ENCODE peak calls at places on chromosomes 7 and 10, in four cellular contexts. K is HepG2, Y is K562, H is H1. T is an unnamed sample.

GRCh38 chr7:35255909-35256876 is 2.3 kb upstream of the TBX20 start:
- DNase-seq in K (no peak), Y (no peak), H (no peak), T (no peak)

GRCh38 chr7:22109761-22110160 is 164.1 kb upstream of the CDCA7L start:
- DNase-seq in K (peak), Y (peak), H (peak), T (no peak)

GRCh38 chr7:120272261-120272895 is 597 bp upstream of the KCND2 start:
- DNase-seq in K (peak), Y (peak), H (peak), T (peak)

GRCh38 chr7:32427769-32428291 is 62.4 kb downstream of the LSM5 start:
- DNase-seq in K (peak), Y (peak), H (peak), T (peak)

GRCh38 chr10:109902992-109903947 is 20.0 kb downstream of the XPNPEP1 start:
- DNase-seq in K (no peak), Y (no peak), H (no peak), T (no peak)

GRCh38 chr7:135800560-135800959 is 51.9 kb upstream of the FAM180A start:
- DNase-seq in K (no peak), Y (no peak), H (peak), T (no peak)

GRCh38 chr10:59904431-59905065 is 1.8 kb downstream of the CCDC6 start:
- DNase-seq in K (no peak), Y (no peak), H (no peak), T (no peak)

GRCh38 chr7:73970801-73971229 is 57.2 kb upstream of the ELN start:
- DNase-seq in K (no peak), Y (no peak), H (no peak), T (no peak)

GRCh38 chr10:110456523-110457091 is 41.1 kb upstream of the DUSP5 start:
- DNase-seq in K (no peak), Y (no peak), H (no peak), T (no peak)

GRCh38 chr7:151187409-151188251 is 580 bp upstream of the ASB10 start:
- DNase-seq in K (no peak), Y (no peak), H (no peak), T (no peak)

GRCh38 chr10:56586391-56586790 is 225.3 kb upstream of the ZWINT start:
- DNase-seq in K (no peak), Y (no peak), H (peak), T (no peak)

GRCh38 chr10:28273343-28273742 is 29.5 kb downstream of the MPP7 start:
- DNase-seq in K (no peak), Y (no peak), H (no peak), T (no peak)

GRCh38 chr7:80088705-80089104 is 45.9 kb upstream of the GNAI1 start:
- DNase-seq in K (no peak), Y (no peak), H (no peak), T (no peak)

GRCh38 chr10:5292196-5292735 is 72.5 kb upstream of the UCN3 start:
- DNase-seq in K (no peak), Y (no peak), H (no peak), T (no peak)

GRCh38 chr10:24468281-24468751 is 255.4 kb downstream of the ARHGAP21 start:
- DNase-seq in K (no peak), Y (no peak), H (no peak), T (no peak)

GRCh38 chr7:94632338-94633024 is 23.5 kb downstream of the SGCE start:
- DNase-seq in K (no peak), Y (no peak), H (no peak), T (peak)

GRCh38 chr10:73814896-73815718 is 3.7 kb upstream of the NDST2 start:
- DNase-seq in K (no peak), Y (peak), H (peak), T (no peak)

GRCh38 chr10:59678884-59679301 is 30.8 kb downstream of the SLC16A9 start:
- DNase-seq in K (no peak), Y (no peak), H (no peak), T (peak)

GRCh38 chr10:111872591-111872990 is 311.0 kb downstream of the GPAM start:
- DNase-seq in K (no peak), Y (no peak), H (no peak), T (no peak)

GRCh38 chr10:13990918-13991317 is 339.8 kb downstream of the FRMD4A start:
- DNase-seq in K (no peak), Y (no peak), H (no peak), T (peak)

GRCh38 chr10:24419067-24419466 is 210.1 kb downstream of the KIAA1217 start:
- DNase-seq in K (no peak), Y (no peak), H (no peak), T (no peak)

GRCh38 chr7:77550586-77550985 is 13.5 kb downstream of the PTPN12 start:
- DNase-seq in K (no peak), Y (no peak), H (no peak), T (no peak)

GRCh38 chr10:14282271-14282670 is 48.5 kb downstream of the FRMD4A start:
- DNase-seq in K (no peak), Y (no peak), H (no peak), T (no peak)

DNA sequence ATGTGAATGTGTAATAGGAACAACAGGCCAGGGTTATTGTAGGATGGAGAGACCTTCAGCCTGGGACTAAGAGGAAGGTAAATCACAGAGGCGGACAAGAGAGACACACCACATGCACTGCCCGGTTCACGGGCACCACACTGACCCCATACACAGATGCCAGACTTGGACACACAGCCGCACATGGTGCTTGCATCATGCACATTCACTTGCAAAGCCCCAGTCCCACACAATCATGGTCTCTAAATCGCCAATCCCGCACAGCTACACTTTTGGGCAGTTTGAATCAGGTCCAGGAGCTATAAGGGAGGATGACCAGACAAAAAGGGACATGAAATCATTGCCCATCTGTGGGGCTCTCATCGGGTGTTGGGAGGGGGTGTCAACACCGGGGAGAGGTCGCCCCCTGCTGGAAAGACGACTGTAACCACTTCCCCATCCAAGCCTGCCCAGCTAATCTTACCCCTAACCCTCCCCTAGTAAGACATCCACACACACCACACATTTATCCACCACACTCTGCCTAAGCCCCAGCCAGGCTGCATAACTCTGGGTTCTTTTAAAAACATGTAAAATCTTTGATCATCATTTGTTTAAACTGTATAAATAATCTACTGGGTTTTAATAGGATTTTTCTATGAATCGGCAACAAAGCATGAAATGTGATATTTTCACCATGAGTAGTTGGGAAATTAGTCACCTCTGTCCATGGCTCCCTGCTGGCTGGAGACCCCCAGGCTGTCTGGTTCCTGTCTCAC is 40.5 kb upstream of the SLF2 start:
- DNase-seq in K (no peak), Y (peak), H (peak), T (peak)
- TF ChIP-seq JUN in K (no peak), Y (no peak), H (no peak), T (no peak)

DNA sequence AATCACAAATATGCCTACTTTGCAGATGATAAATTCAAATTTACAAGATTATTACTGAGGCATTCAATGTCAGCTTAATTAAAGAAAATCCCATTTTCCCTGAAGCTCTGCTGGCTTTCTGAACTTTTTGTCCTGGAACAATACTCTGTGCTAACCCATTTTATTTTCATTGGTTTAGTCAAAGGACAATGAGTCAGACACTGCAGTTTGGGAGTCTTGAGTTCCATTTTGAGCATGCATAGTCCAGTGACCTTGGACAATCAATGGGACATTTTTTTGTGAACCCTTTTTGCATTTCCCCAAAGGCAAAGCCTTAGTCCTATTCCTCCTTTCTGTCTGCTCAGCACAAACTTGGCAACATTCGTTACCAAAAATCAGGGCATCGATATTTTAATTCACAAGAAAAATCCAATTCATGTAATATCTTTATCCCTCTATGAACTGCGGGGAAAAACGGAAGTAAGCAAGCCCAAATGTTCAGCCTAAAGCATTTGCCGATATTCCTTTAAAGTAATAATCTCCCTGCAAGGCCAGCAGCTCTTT is 339.8 kb downstream of the RNLS start:
- DNase-seq in K (no peak), Y (no peak), H (no peak), T (no peak)
- H3K9ac ChIP-seq in K (no peak), Y (no peak), H (no peak), T (no peak)

GRCh38 chr10:79147796-79148451 is 79.2 kb downstream of the ZMIZ1 start:
- DNase-seq in K (no peak), Y (no peak), H (no peak), T (no peak)

GRCh38 chr10:79149662-79150443 is 81.1 kb downstream of the ZMIZ1 start:
- DNase-seq in K (no peak), Y (peak), H (no peak), T (no peak)

GRCh38 chr10:79148452-79149344 is 79.9 kb downstream of the ZMIZ1 start:
- DNase-seq in K (no peak), Y (peak), H (no peak), T (peak)

GRCh38 chr10:79150444-79150754 is 81.6 kb downstream of the ZMIZ1 start:
- DNase-seq in K (no peak), Y (no peak), H (no peak), T (no peak)

DNA sequence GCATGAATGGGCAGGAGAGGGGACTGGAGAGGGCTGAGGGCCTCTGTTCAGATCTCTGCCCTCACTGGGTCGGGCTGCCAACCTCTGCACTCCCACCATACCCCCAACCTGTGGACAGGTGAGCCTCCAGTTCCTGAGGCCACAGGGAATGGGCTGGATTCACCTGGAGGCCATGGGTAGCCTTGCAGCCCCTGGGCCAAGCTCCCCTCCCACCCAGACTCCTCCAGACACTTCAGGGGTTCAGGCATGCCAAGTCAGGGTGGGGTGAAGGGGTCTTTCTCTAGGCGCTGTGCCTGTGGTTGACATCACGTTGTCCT is 80.5 kb downstream of the ZMIZ1 start:
- DNase-seq in K (no peak), Y (no peak), H (no peak), T (no peak)
- H3K27ac ChIP-seq in K (peak), Y (peak), H (no peak), T (peak)

GRCh38 chr10:104273291-104273690 is 4.3 kb downstream of the GSTO2 start:
- DNase-seq in K (no peak), Y (no peak), H (no peak), T (no peak)
- TF ChIP-seq JUN in K (no peak), Y (no peak), H (no peak), T (no peak)

GRCh38 chr7:68213838-68214237 is 1217.2 kb downstream of the TYW1 start:
- DNase-seq in K (no peak), Y (no peak), H (no peak), T (no peak)
- H3K9ac ChIP-seq in K (no peak), Y (no peak), H (no peak), T (no peak)

GRCh38 chr7:25633420-25633819 is 405.1 kb upstream of the NPVF start:
- DNase-seq in K (no peak), Y (no peak), H (no peak), T (no peak)
- H3K27ac ChIP-seq in K (no peak), Y (no peak), H (no peak), T (no peak)

DNA sequence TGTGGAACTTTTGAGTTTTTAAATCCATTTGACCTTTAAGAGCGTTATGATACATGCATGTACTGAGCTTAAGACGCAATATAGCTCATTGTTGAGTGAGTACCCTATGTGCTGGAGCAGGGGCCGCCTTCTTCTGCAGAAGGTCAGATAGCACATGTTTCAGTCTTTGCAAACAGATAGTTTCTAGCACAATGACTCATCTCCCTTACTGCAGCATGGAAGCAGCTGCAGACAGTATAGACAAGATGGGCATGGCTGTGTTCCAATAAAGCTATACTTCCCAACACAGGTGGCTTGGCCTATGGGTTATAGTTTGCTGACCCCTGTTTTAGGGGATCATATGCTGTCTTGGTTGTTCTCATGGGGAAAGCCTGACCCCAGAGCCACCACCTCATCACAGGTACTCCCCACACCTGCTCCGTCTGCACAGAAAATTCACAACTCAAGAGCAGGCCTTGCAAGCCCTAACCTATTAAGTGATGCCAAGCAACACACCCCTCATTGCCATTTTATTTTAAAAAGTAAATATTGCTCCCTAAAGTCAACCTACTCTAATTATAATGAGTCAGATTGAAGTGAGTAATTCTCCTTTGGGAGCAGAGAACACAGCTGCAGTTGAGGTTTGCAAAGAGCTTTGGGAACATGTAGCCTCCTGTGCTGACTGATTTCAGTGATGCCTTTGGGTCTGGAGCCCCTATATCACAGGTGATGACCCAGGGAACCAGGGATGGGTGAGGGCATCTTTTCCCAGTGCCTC is 330.1 kb downstream of the PAXIP1 start:
- DNase-seq in K (no peak), Y (peak), H (no peak), T (no peak)
- TF ChIP-seq JUN in K (no peak), Y (peak), H (no peak), T (no peak)